ENCODE peak calls at places on chromosomes 2 and 18, in seven cellular contexts. N is astrocyte of the cerebellum, E is A549, C is fibroblast of the aortic adventitia, S is colonic mucosa, X is AG04449, K is NB4. B is an unnamed sample.

GRCh38 chr2:39991298-39991697 is 212.2 kb upstream of the THUMPD2 start:
- DNase-seq in S (no peak), C (peak), K (no peak), X (no peak), E (no peak), N (peak), B (peak)

GRCh38 chr2:38620282-38620977 is 17.7 kb upstream of the HNRNPLL start:
- DNase-seq in E (no peak), K (no peak), N (peak), S (no peak), X (no peak), C (peak), B (peak)

GRCh38 chr2:131682122-131682944 is 154.6 kb downstream of the CCDC74A start:
- DNase-seq in E (peak), S (peak), K (peak), N (peak), X (no peak), C (peak), B (peak)

GRCh38 chr18:31680836-31681568 is 3.4 kb downstream of the B4GALT6 start:
- DNase-seq in S (peak), X (no peak), K (peak), N (no peak), C (peak), E (peak), B (no peak)

GRCh38 chr2:236718207-236718992 is 148.8 kb downstream of the ACKR3 start:
- DNase-seq in S (no peak), C (peak), N (no peak), X (no peak), E (no peak), K (no peak), B (no peak)

GRCh38 chr18:11283531-11284071 is 134.2 kb upstream of the PIEZO2 start:
- DNase-seq in E (no peak), K (no peak), N (peak), C (peak), S (no peak), X (no peak), B (no peak)

GRCh38 chr2:203462308-203462707 is 72.8 kb downstream of the RAPH1 start:
- DNase-seq in E (no peak), X (no peak), S (no peak), C (no peak), N (no peak), K (no peak), B (no peak)

GRCh38 chr2:43193996-43194869 is 32.2 kb downstream of the ZFP36L2 start:
- DNase-seq in X (no peak), S (peak), K (no peak), E (peak), C (no peak), N (no peak), B (no peak)

GRCh38 chr2:163157891-163158511 is 319.4 kb upstream of the KCNH7 start:
- DNase-seq in S (no peak), X (peak), C (peak), K (peak), N (peak), E (no peak), B (no peak)

GRCh38 chr2:54750040-54750439 is 26.6 kb downstream of the EML6 start:
- DNase-seq in N (no peak), C (peak), K (no peak), X (no peak), S (no peak), E (no peak), B (no peak)

GRCh38 chr18:46711444-46711863 is 45.4 kb downstream of the ST8SIA5 start:
- DNase-seq in K (peak), E (no peak), C (no peak), N (no peak), S (no peak), X (no peak), B (no peak)

GRCh38 chr2:73418343-73418742 is 32.7 kb downstream of the ALMS1 start:
- DNase-seq in S (peak), K (peak), C (peak), E (no peak), X (peak), N (peak), B (peak)

GRCh38 chr2:73588177-73588576 is 54.0 kb downstream of the NAT8 start:
- DNase-seq in C (no peak), N (no peak), X (no peak), K (no peak), S (no peak), E (no peak), B (no peak)

GRCh38 chr2:232310189-232310588 is 68.4 kb upstream of the ALPP start:
- DNase-seq in N (no peak), C (no peak), X (no peak), S (no peak), K (peak), E (no peak), B (no peak)

GRCh38 chr18:79345366-79345765 is 50.4 kb upstream of the NFATC1 start:
- DNase-seq in K (no peak), N (no peak), S (no peak), C (no peak), E (no peak), X (no peak), B (no peak)

GRCh38 chr2:55103039-55103438 is 52.8 kb upstream of the RTN4 start:
- DNase-seq in E (no peak), X (no peak), K (no peak), S (no peak), C (peak), N (no peak), B (no peak)

GRCh38 chr18:10234912-10235439 is 219.5 kb upstream of the APCDD1 start:
- DNase-seq in E (no peak), K (peak), X (peak), S (no peak), N (no peak), C (peak), B (peak)

GRCh38 chr2:86079981-86080911 is 25.4 kb downstream of the POLR1A start:
- DNase-seq in E (peak), X (no peak), N (no peak), S (peak), K (peak), C (peak), B (no peak)

GRCh38 chr2:457792-458430 is 170.0 kb upstream of the ALKAL2 start:
- DNase-seq in X (no peak), N (no peak), E (no peak), K (no peak), S (no peak), C (no peak), B (no peak)

GRCh38 chr18:12403601-12404506 is 3.9 kb upstream of the PRELID3A start:
- DNase-seq in C (peak), X (no peak), S (no peak), N (peak), E (peak), K (peak), B (peak)

GRCh38 chr18:42614619-42615293 is 500.7 kb downstream of the RIT2 start:
- DNase-seq in X (no peak), S (no peak), N (no peak), C (peak), E (no peak), K (no peak), B (no peak)

GRCh38 chr2:70007151-70007550 is 45.7 kb upstream of the ASPRV1 start:
- DNase-seq in X (no peak), C (no peak), K (no peak), N (no peak), S (no peak), E (no peak), B (no peak)

GRCh38 chr18:41771971-41772370 is 183.1 kb upstream of the PIK3C3 start:
- DNase-seq in E (no peak), S (no peak), K (no peak), N (no peak), X (no peak), C (no peak), B (no peak)

GRCh38 chr2:68745006-68745405 is 10.4 kb downstream of the ARHGAP25 start:
- DNase-seq in C (no peak), N (no peak), X (no peak), E (no peak), S (peak), K (no peak), B (no peak)

GRCh38 chr2:134917219-134917957 is 1.2 kb upstream of the CCNT2 start:
- DNase-seq in K (peak), X (no peak), N (no peak), S (peak), E (no peak), C (peak), B (no peak)

GRCh38 chr2:101732199-101732598 is 34.7 kb downstream of the MAP4K4 start:
- DNase-seq in X (no peak), N (no peak), C (no peak), S (no peak), E (no peak), K (peak), B (no peak)

GRCh38 chr2:234795974-234796690 is 155.7 kb upstream of the SH3BP4 start:
- DNase-seq in C (no peak), K (no peak), N (no peak), X (no peak), E (no peak), S (no peak), B (no peak)

GRCh38 chr2:68225119-68225632 is 27.2 kb downstream of the PPP3R1 start:
- DNase-seq in S (peak), N (no peak), K (peak), C (peak), X (no peak), E (peak), B (no peak)

GRCh38 chr2:163210430-163210918 is 371.9 kb upstream of the KCNH7 start:
- DNase-seq in E (no peak), X (peak), C (peak), S (no peak), N (no peak), K (no peak), B (peak)

GRCh38 chr2:59816075-59816474 is 737.4 kb downstream of the BCL11A start:
- DNase-seq in N (no peak), E (no peak), K (no peak), S (no peak), C (no peak), X (no peak), B (no peak)

GRCh38 chr2:47036489-47036769 is 118.7 kb downstream of the STPG4 start:
- DNase-seq in K (no peak), C (no peak), E (no peak), N (no peak), X (no peak), S (no peak), B (no peak)

GRCh38 chr2:241773511-241774418 is 2.9 kb upstream of the GAL3ST2 start:
- DNase-seq in S (peak), E (no peak), X (no peak), N (no peak), K (no peak), C (no peak), B (no peak)

GRCh38 chr18:58850784-58851469 is 13.8 kb upstream of the ZNF532 start:
- DNase-seq in N (no peak), E (no peak), K (no peak), C (no peak), S (no peak), X (no peak), B (no peak)

GRCh38 chr2:126857502-126857901 is 41.2 kb upstream of the TEX51 start:
- DNase-seq in X (no peak), E (no peak), S (no peak), K (no peak), C (no peak), N (no peak), B (no peak)

GRCh38 chr2:48278590-48278989 is 251.4 kb upstream of the STON1 start:
- DNase-seq in S (no peak), K (no peak), E (no peak), N (no peak), C (peak), X (no peak), B (no peak)

GRCh38 chr2:74690571-74690970 is 36.5 kb downstream of the SEMA4F start:
- DNase-seq in S (peak), E (peak), K (peak), X (no peak), C (peak), N (peak), B (peak)

GRCh38 chr2:145593991-145594702 is 1074.2 kb upstream of the ZEB2 start:
- DNase-seq in K (no peak), X (no peak), S (no peak), N (no peak), E (peak), C (peak), B (peak)

GRCh38 chr2:64789466-64790320 is 136.0 kb upstream of the SERTAD2 start:
- DNase-seq in C (no peak), X (no peak), K (no peak), S (no peak), N (no peak), E (no peak), B (no peak)

GRCh38 chr18:29034113-29034856 is 857.4 kb upstream of the CDH2 start:
- DNase-seq in N (no peak), C (peak), S (no peak), K (no peak), E (no peak), X (no peak), B (no peak)

GRCh38 chr2:186687774-186688173 is 6.1 kb upstream of the FAM171B start:
- DNase-seq in K (peak), C (no peak), X (no peak), E (no peak), S (no peak), N (no peak), B (no peak)

GRCh38 chr2:16325613-16326510 is 339.8 kb downstream of the CYRIA start:
- DNase-seq in N (no peak), X (no peak), S (no peak), C (no peak), K (no peak), E (no peak), B (no peak)

GRCh38 chr2:16327311-16327710 is 338.3 kb downstream of the CYRIA start:
- DNase-seq in X (no peak), N (no peak), E (no peak), K (no peak), C (no peak), S (no peak), B (no peak)

GRCh38 chr2:16328521-16329190 is 337.0 kb downstream of the CYRIA start:
- DNase-seq in C (no peak), X (no peak), E (no peak), S (no peak), K (no peak), N (no peak), B (no peak)

GRCh38 chr2:16324971-16325612 is 340.5 kb downstream of the CYRIA start:
- DNase-seq in E (no peak), C (no peak), S (no peak), N (no peak), K (no peak), X (no peak), B (no peak)

GRCh38 chr2:16326736-16327300 is 338.8 kb downstream of the CYRIA start:
- DNase-seq in N (no peak), C (no peak), K (peak), E (no peak), S (no peak), X (no peak), B (no peak)
- H3K4me3 ChIP-seq in N (no peak), C (no peak), K (no peak), E (no peak), S (no peak), X (no peak), B (no peak)

GRCh38 chr2:27071990-27072830 is 756 bp upstream of the OST4 start:
- DNase-seq in C (peak), N (peak), E (no peak), K (peak), X (no peak), S (peak), B (no peak)

GRCh38 chr2:27069961-27070618 is 1.4 kb downstream of the OST4 start:
- DNase-seq in C (no peak), N (no peak), S (no peak), X (no peak), K (no peak), E (no peak), B (no peak)

GRCh38 chr2:27070653-27071276 is 689 bp downstream of the OST4 start:
- DNase-seq in N (no peak), X (no peak), S (no peak), E (no peak), K (no peak), C (no peak), B (no peak)

GRCh38 chr2:27072950-27073349 is 1.5 kb upstream of the OST4 start:
- DNase-seq in S (no peak), N (peak), C (peak), X (no peak), E (no peak), K (no peak), B (no peak)

DNA sequence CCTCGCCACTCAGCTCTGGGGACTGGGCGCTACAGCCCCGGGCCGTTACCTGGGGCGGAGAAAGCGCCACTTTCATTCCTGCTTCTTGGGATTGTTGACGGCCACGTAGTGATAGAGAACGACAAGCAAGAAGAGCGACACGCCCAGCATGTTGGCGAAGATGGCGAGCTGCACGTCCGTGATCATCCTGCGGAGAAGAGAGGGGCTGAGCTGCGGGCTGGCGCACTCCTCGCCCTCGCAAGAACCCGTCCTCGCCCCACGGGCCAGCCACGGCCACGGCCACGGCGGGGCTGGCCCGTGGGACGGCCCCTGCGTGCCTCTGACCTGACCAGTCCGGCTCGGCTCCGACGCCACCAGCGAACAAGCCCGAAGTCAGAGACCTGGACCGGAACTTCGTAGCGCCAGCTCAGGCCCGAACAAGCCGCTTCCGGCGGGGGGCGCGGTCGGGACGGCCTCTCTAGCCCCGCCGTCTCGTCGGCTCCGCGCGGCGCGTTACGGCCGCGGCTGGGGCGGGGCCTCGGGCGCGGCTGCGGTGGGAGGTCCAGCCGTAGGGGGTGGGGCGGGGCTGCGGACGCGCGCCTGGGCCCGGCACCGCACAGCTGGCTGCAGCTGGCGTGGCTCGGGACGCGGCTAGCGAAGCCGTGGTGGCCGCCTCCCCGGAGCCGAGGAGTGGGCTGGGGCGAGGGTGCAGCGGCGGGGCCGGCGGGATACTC is at the start of gene OST4:
- DNase-seq in E (peak), K (peak), N (peak), S (peak), X (peak), C (peak), B (peak)
- TF ChIP-seq CTCF in E (no peak), K (no peak), N (no peak), S (no peak), X (no peak), C (no peak), B (no peak)

DNA sequence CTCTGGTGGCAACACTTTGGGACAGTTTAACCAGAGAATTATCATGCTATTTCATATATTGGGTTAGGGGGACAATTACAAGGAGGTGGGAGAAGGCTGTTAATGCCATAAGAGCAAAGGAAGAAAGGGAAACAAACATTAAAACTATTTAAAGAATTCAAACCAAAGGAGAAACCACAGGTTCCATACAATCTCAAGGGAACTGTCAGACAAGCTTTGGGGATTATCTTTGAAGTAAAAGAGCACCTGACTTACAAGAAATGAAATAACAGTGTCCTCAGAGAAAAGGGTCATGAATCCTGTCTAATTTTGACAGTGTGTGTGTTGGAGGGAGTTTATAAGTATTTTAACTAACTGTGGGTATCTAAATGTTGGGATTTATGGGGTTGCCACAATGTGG is 44.4 kb downstream of the CERS6 start:
- DNase-seq in K (no peak), N (no peak), E (no peak), X (no peak), C (peak), S (no peak), B (no peak)
- H3K4me3 ChIP-seq in K (no peak), N (no peak), E (no peak), X (no peak), C (no peak), S (no peak), B (no peak)

DNA sequence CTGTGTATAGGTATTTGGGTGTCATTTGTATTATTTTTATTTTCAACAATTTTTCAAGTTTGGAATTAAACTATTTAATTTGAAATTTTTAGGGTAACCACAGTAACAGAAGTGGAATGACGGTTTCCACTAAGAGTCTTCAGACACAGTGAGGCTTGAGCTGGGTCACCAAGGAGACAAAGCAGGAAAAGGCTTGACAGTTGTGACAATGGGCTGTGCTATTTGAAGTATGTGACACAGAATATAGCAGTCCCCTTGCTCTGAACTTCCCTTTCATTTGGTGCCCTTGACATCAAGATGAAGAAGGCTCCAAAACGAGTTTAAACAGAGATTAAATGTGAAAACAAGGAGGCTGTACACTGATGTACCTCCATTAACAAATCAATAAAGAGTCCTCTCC is 265.4 kb upstream of the DLGAP1 start:
- DNase-seq in K (no peak), C (no peak), N (no peak), S (no peak), E (no peak), X (no peak), B (no peak)
- TF ChIP-seq CTCF in K (no peak), C (no peak), N (no peak), S (no peak), E (no peak), X (no peak), B (no peak)

DNA sequence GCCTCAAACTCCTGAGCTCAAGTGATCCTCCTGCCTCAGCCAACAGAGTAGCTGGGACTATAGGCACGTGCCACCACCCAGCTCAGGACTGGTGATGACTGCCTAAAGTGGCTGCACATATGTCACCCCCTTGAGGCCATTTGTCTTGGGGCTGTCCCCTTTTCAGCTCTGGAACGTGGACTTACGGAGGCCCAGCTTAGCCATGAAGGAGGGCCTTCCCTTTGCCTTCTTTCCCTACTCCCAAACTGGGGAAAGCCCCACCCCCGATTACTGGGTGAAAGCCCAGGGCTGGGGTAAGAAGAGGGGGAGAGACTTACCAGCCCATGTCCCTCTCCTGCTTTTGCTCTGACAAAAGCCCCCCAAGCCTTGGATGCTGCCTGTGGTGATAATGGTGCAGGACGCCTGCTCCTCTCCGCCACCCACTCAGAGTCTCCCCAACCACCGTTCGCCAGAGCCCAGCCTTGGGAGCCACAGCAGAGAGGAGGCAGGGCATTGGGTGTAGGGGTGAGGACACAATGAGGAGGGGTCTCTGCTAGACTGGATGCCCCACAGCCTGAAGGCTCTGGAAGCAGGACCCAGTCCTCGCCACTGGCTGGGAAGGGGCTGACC is 2.5 kb upstream of the DUSP2 start:
- DNase-seq in N (no peak), C (peak), E (no peak), K (no peak), X (no peak), S (no peak), B (no peak)
- H3K4me3 ChIP-seq in N (no peak), C (no peak), E (no peak), K (no peak), X (no peak), S (no peak), B (no peak)

GRCh38 chr2:219457784-219458369 is 23.2 kb downstream of the SPEG start:
- DNase-seq in S (no peak), K (peak), E (no peak), C (no peak), X (no peak), N (no peak), B (no peak)
- TF ChIP-seq CTCF in S (no peak), K (peak), E (no peak), C (no peak), X (no peak), N (no peak), B (no peak)